ENCODE peak calls at places on chromosomes 13 and 19, in four cellular contexts. H is GM12878, O is K562, Q is HepG2. Y is an unnamed sample.

GRCh38 chr19:47674548-47674947 is 38.7 kb upstream of the EHD2 start:
- DNase-seq in H (no peak), O (no peak), Q (no peak), Y (no peak)

GRCh38 chr19:8806661-8807060 is 25.4 kb downstream of the ZNF558 start:
- DNase-seq in H (no peak), O (no peak), Q (no peak), Y (no peak)

GRCh38 chr13:28574617-28575142 is 79.8 kb upstream of the FLT1 start:
- DNase-seq in H (peak; percentile 25), O (peak; percentile 80), Q (peak; percentile 10), Y (no peak)

GRCh38 chr13:80630685-80631121 is 289.8 kb upstream of the SPRY2 start:
- DNase-seq in H (no peak), O (no peak), Q (no peak), Y (no peak)

GRCh38 chr19:40398417-40399056 is 8.6 kb upstream of the HIPK4 start:
- DNase-seq in H (no peak), O (peak; percentile 93), Q (no peak), Y (peak; percentile 92)

GRCh38 chr19:18895038-18895827 is 725 bp downstream of the CERS1 start:
- DNase-seq in H (no peak), O (peak; percentile 69), Q (peak; percentile 79), Y (peak; percentile 78)

GRCh38 chr13:110116072-110116487 is 190.9 kb downstream of the COL4A1 start:
- DNase-seq in H (no peak), O (peak; percentile 71), Q (peak; percentile 4), Y (peak; percentile 82)

GRCh38 chr19:464146-464545 is 3.3 kb upstream of the SHC2 start:
- DNase-seq in H (no peak), O (no peak), Q (no peak), Y (no peak)

GRCh38 chr13:43785681-43786471 is 896 bp downstream of the ENOX1 start:
- DNase-seq in H (no peak), O (no peak), Q (no peak), Y (peak; percentile 72)

GRCh38 chr19:46840157-46840942 is 10.3 kb downstream of the AP2S1 start:
- DNase-seq in H (no peak), O (peak; percentile 68), Q (peak; percentile 63), Y (peak; percentile 66)

GRCh38 chr19:35063940-35064818 is 22.7 kb downstream of the HPN start:
- DNase-seq in H (no peak), O (no peak), Q (no peak), Y (no peak)

DNA sequence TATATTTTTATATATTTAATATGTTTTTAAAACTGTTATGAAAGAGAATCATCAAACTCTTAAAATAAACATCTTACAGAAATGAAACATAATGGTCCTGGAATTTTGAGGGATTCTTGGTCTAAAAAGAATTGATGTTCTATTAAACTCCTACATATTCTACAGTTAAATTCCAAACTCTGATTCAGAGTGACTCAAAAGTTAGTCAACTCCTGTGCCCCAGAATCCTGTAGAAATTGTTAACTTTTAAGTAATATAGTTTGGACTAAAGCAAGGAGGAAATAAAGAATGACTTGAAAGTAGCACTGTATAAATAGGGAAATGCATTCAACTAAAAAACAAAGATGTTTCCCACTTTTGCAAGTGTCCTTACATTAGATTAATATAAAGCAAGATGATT is 47.7 kb downstream of the FNDC3A start:
- DNase-seq in H (no peak), O (no peak), Q (no peak), Y (no peak)
- TF ChIP-seq ESRRA in H (no peak), O (no peak), Q (no peak), Y (no peak)

DNA sequence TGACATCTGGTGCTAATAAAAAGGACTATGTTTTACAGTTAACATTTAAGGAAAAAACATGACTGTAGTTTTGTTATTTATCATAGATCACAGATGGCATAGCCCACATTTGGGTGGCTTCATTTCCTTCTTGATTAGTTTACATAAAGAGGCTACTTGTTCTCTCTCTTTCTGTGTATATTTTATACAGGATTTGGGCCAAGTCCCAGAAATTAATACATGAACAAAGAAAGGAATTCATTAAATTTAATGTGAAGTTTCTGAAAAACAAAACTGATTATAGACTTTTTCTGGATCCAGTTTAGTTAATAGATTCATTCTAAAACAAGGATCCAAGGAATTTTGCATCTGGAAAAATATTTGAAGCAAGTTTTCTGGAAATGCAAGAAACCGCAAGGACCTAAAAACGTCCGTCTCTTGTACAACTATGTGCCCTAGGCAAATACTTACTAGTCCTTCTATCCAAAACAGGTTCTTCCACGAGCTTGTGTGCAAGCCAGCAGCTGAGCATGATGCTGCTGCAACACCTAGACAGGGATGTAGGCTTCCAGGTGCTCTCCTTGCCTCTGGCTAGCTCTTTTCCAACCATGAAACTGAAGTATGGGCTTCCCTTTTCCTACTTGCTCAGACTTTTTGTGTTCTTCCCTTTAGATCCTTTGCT is 161.4 kb upstream of the STARD13 start:
- DNase-seq in H (no peak), O (no peak), Q (no peak), Y (no peak)
- TF ChIP-seq SP1 in H (no peak), O (no peak), Q (no peak), Y (no peak)

DNA sequence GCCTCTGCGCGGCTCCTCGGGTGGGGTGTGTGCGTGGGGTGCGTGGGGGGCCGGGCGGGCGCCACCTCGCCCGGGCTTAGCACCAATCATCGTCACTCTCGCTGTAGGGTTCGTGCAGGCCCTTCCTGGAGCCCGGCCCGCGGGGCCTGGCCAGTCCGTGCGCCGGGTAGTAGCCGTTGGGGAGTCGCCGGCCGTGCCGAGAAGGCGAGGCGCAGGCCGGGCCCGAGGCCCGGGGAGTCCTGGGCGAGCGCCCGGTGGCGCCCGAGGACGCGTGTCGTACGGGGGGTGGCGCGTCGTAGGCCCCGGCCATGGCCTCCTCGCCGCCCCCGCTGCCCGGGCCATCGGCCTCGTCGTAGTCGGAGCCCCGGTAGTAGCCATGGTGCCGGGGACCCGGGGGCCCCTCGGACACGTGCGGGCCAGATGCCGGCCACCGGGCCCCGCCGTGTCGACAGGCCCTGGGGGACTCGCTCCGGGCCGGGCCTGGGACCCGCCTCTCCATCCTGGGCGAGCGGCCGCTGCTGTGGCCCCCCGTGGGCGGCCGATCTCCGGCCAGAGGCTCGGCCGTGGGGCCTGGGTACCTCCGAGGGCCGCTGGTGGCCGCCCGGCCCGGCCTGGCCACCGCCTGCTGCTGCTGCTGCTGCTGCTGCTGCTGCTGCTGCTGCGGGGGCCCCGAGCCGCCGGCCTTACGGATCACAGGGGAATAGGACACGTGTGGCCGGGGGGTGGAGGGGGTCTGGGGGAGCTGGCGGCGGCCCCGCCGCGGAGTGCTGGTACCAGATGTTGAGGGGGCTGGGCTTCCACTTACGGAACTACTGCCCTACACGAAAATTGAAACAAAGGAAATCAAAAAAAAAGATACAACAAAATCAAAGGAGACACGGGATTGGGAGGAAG is 57.3 kb downstream of the IER2 start:
- DNase-seq in H (no peak), O (no peak), Q (no peak), Y (no peak)
- TF ChIP-seq ESRRA in H (no peak), O (no peak), Q (no peak), Y (no peak)

GRCh38 chr13:61255035-61255796 is 160.4 kb downstream of the PCDH20 start:
- DNase-seq in H (no peak), O (no peak), Q (peak; percentile 3), Y (peak; percentile 36)
- TF ChIP-seq SP1 in H (no peak), O (no peak), Q (no peak), Y (no peak)

DNA sequence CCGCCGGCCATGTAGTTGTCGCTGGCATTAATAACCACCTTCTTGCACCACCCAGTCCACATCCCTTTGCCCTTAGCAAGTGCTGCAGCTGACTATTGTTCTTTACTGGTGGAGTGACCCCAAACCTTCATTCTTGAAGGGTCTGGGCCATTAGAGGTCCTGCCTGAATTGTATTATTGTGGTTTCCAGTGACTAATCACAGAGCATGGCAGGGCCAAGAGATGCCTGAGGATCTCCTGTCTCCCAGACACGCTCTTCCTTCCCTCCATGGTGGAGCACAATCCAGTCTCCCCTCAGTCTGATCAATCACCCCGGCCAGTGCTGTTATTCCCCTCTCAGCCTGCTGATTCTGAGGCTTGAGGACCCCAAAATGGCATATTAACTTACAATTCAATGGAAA is 39.0 kb downstream of the C1QTNF9 start:
- DNase-seq in H (no peak), O (no peak), Q (no peak), Y (no peak)
- TF ChIP-seq ESRRA in H (no peak), O (no peak), Q (no peak), Y (no peak)

DNA sequence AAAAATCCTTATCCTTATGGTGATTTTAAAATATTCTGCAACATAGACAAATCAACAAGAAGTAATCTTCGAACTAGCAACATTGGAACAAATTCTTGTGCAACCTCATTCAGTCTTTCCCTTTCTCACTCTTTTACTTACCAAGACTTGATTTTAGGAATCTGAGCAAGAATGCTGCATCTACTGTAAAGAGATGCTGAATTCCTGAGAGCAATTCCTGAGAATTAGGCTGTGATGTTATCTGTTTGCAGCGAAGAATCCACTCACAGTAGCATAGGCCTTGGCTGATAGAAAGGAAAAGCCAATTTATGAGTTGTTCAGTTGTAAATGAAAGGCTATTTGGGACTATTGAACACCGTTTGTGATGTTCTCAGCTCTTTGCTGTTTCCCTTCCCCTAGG is 144.3 kb downstream of the CRYL1 start:
- DNase-seq in H (no peak), O (no peak), Q (no peak), Y (no peak)
- TF ChIP-seq SP1 in H (no peak), O (no peak), Q (no peak), Y (no peak)

DNA sequence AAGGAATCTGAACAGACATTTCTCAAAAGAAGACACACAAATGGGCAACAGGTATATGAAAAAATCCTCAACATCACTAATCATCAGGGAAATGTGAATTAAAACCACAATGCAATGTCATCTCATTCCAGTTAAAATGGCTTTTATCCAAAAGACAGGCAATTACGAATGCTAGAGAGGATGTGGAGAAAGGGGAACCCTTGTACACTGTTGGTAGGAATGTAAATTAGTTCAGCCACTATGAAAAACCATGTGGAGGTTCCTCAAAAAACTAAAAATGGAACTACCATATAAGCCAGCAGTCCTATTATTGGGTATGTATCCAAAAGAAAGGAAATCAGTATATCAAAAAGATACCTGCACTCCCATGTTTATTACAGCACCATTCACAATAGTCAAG is 24.7 kb upstream of the ZC3H13 start:
- DNase-seq in H (no peak), O (no peak), Q (no peak), Y (no peak)
- TF ChIP-seq ESRRA in H (no peak), O (no peak), Q (no peak), Y (no peak)

GRCh38 chr13:77519808-77520207 is 15.7 kb upstream of the SCEL start:
- DNase-seq in H (no peak), O (no peak), Q (no peak), Y (no peak)

GRCh38 chr13:77522444-77522843 is 13.1 kb upstream of the SCEL start:
- DNase-seq in H (no peak), O (no peak), Q (no peak), Y (no peak)

GRCh38 chr13:77523386-77523785 is 12.1 kb upstream of the SCEL start:
- DNase-seq in H (no peak), O (no peak), Q (no peak), Y (no peak)

GRCh38 chr13:77521595-77522367 is 13.7 kb upstream of the SCEL start:
- DNase-seq in H (no peak), O (no peak), Q (no peak), Y (peak; percentile 33)

GRCh38 chr13:77521194-77521593 is 14.3 kb upstream of the SCEL start:
- DNase-seq in H (no peak), O (no peak), Q (no peak), Y (no peak)
- TF ChIP-seq SP1 in H (no peak), O (no peak), Q (no peak), Y (no peak)

DNA sequence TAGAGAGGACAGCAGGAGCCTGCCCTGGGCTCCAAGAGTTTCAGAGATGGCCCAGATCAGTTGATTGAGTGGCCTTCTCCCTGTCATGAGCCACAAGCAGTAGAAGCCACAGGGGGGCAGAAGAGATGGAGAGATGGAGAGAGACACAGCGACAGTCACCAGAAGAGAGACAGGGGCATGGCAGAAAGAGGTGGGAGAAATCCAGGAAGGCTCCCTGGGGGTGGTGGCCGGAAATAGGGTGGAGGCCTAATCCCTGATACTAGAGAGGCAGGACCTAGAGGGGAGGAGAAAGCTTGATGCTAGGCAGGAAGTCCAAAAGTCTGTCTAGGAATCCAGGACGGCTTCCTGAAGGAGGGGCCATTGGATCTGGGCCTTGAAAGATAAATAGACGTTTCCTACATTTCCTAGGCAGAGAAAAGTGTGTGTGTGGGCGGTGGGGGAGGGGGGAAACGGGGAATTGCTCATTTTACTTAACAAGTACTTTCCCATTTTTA is 9.6 kb upstream of the TPM4 start:
- DNase-seq in H (no peak), O (peak; percentile 72), Q (peak; percentile 81), Y (no peak)
- TF ChIP-seq ESRRA in H (no peak), O (peak; percentile 49), Q (no peak), Y (no peak)

Y was measured in WTC11.